ENCODE peak calls at places on chromosomes 12 and 14, in ten cellular contexts. W is tibial artery; S is IMR-90; U is CD4-positive, CD25-positive, alpha-beta regulatory T cell; R is cardiac muscle cell; J is endodermal cell; H is fibroblast of lung; B is adrenal gland; I is upper lobe of right lung; D is uterus. T is an unnamed sample. For H3K4me1 and H3K36me3, the result is how much of the 10 kb centered on the place peaks cover.

GRCh38 chr12:1630081-1630826 is 1.2 kb downstream of the WNT5B start:
- DNase-seq in W (peak), S (no peak), U (no peak), R (peak), J (peak), H (no peak), B (peak), I (peak), D (peak), T (peak)

GRCh38 chr12:73726881-73727280 is 810.8 kb upstream of the ATXN7L3B start:
- DNase-seq in W (no peak), S (no peak), U (no peak), R (no peak), J (no peak), H (no peak), B (no peak), I (no peak), D (no peak), T (no peak)

GRCh38 chr12:116338064-116338872 is 60.8 kb upstream of the MED13L start:
- DNase-seq in W (no peak), S (no peak), U (no peak), R (no peak), J (peak), H (no peak), B (no peak), I (no peak), D (no peak), T (peak)

GRCh38 chr14:36518586-36519430 is 1.2 kb downstream of the NKX2-1 start:
- DNase-seq in W (no peak), S (no peak), U (no peak), R (no peak), J (peak), H (no peak), B (no peak), I (peak), D (no peak), T (no peak)

GRCh38 chr14:33774866-33775519 is 175.9 kb downstream of the EGLN3 start:
- DNase-seq in W (no peak), S (no peak), U (no peak), R (no peak), J (no peak), H (peak), B (no peak), I (no peak), D (no peak), T (no peak)

GRCh38 chr12:120290541-120291312 is 976 bp downstream of the RNU4-2 start:
- DNase-seq in W (no peak), S (no peak), U (peak), R (no peak), J (peak), H (no peak), B (peak), I (peak), D (no peak), T (no peak)

GRCh38 chr12:32586390-32586789 is 92.7 kb upstream of the DNM1L start:
- DNase-seq in W (no peak), S (peak), U (no peak), R (no peak), J (no peak), H (peak), B (no peak), I (no peak), D (no peak), T (no peak)

GRCh38 chr14:68782091-68782981 is 10.5 kb downstream of the ZFP36L1 start:
- DNase-seq in W (peak), S (no peak), U (peak), R (no peak), J (peak), H (no peak), B (no peak), I (no peak), D (peak), T (no peak)

GRCh38 chr12:96236221-96236822 is 42.1 kb downstream of the ELK3 start:
- DNase-seq in W (peak), S (peak), U (no peak), R (no peak), J (no peak), H (peak), B (no peak), I (no peak), D (peak), T (no peak)

GRCh38 chr12:112794721-112795486 is 3.4 kb downstream of the RPH3A start:
- DNase-seq in W (no peak), S (no peak), U (no peak), R (no peak), J (no peak), H (no peak), B (no peak), I (no peak), D (no peak), T (no peak)

GRCh38 chr14:56760164-56760914 is 49.9 kb downstream of the OTX2 start:
- DNase-seq in W (no peak), S (no peak), U (no peak), R (no peak), J (no peak), H (no peak), B (no peak), I (no peak), D (no peak), T (no peak)

GRCh38 chr12:62581288-62582064 is 114.8 kb downstream of the MON2 start:
- DNase-seq in W (no peak), S (peak), U (no peak), R (peak), J (peak), H (peak), B (no peak), I (no peak), D (no peak), T (no peak)

GRCh38 chr12:68899251-68899771 is 33.7 kb downstream of the CPM start:
- DNase-seq in W (peak), S (peak), U (no peak), R (no peak), J (peak), H (peak), B (peak), I (peak), D (no peak), T (no peak)

GRCh38 chr14:65962952-65963351 is 523.2 kb upstream of the CCDC196 start:
- DNase-seq in W (no peak), S (no peak), U (no peak), R (peak), J (no peak), H (no peak), B (no peak), I (no peak), D (no peak), T (no peak)

GRCh38 chr14:61152851-61153364 is 128.2 kb downstream of the TMEM30B start:
- DNase-seq in W (no peak), S (peak), U (no peak), R (no peak), J (no peak), H (peak), B (no peak), I (no peak), D (no peak), T (no peak)

GRCh38 chr14:79551591-79551990 is 659.7 kb downstream of the DIO2 start:
- DNase-seq in W (no peak), S (no peak), U (no peak), R (no peak), J (no peak), H (no peak), B (no peak), I (no peak), D (no peak), T (no peak)

GRCh38 chr14:95545769-95546168 is 10.9 kb downstream of the GLRX5 start:
- DNase-seq in W (no peak), S (peak), U (no peak), R (no peak), J (peak), H (peak), B (no peak), I (no peak), D (no peak), T (no peak)

GRCh38 chr12:46507766-46508165 is 135.2 kb upstream of the SLC38A2 start:
- DNase-seq in W (no peak), S (no peak), U (no peak), R (no peak), J (no peak), H (no peak), B (no peak), I (no peak), D (no peak), T (no peak)

GRCh38 chr14:69610859-69611263 is 535 bp upstream of the SUSD6 start:
- DNase-seq in W (no peak), S (no peak), U (no peak), R (no peak), J (peak), H (no peak), B (no peak), I (no peak), D (no peak), T (no peak)

GRCh38 chr14:22159049-22159448 is 430.0 kb downstream of the DAD1 start:
- DNase-seq in W (no peak), S (no peak), U (no peak), R (no peak), J (no peak), H (peak), B (no peak), I (no peak), D (no peak), T (no peak)

GRCh38 chr14:105616802-105617192 is 90.4 kb downstream of the TMEM121 start:
- DNase-seq in W (no peak), S (no peak), U (no peak), R (no peak), J (no peak), H (no peak), B (no peak), I (peak), D (no peak), T (peak)

GRCh38 chr12:123076604-123077297 is 74.1 kb downstream of the PITPNM2 start:
- DNase-seq in W (no peak), S (no peak), U (peak), R (no peak), J (no peak), H (peak), B (no peak), I (peak), D (no peak), T (no peak)

GRCh38 chr12:19299765-19300164 is 139.5 kb upstream of the AEBP2 start:
- DNase-seq in W (no peak), S (peak), U (no peak), R (no peak), J (peak), H (peak), B (no peak), I (no peak), D (no peak), T (no peak)

GRCh38 chr12:127145543-127145928 is 1121.4 kb upstream of the TMEM132C start:
- DNase-seq in W (no peak), S (no peak), U (no peak), R (no peak), J (no peak), H (no peak), B (no peak), I (no peak), D (no peak), T (no peak)

GRCh38 chr14:66003082-66003740 is 483.0 kb upstream of the CCDC196 start:
- DNase-seq in W (no peak), S (no peak), U (no peak), R (no peak), J (no peak), H (no peak), B (no peak), I (no peak), D (no peak), T (no peak)

GRCh38 chr14:77598366-77599050 is 17.9 kb downstream of the SPTLC2 start:
- DNase-seq in W (no peak), S (no peak), U (no peak), R (no peak), J (no peak), H (no peak), B (no peak), I (no peak), D (no peak), T (no peak)

GRCh38 chr14:22026527-22026926 is 352.9 kb upstream of the OR4E1 start:
- DNase-seq in W (no peak), S (no peak), U (no peak), R (no peak), J (no peak), H (no peak), B (no peak), I (no peak), D (no peak), T (no peak)

GRCh38 chr12:96068636-96069035 is 33.2 kb upstream of the LTA4H start:
- DNase-seq in W (no peak), S (no peak), U (no peak), R (no peak), J (no peak), H (no peak), B (no peak), I (no peak), D (no peak), T (no peak)

GRCh38 chr12:41988715-41989114 is 156.0 kb downstream of the GXYLT1 start:
- DNase-seq in W (no peak), S (no peak), U (no peak), R (no peak), J (no peak), H (no peak), B (no peak), I (no peak), D (no peak), T (no peak)

GRCh38 chr14:104214819-104215218 is 76.4 kb downstream of the KIF26A start:
- DNase-seq in W (no peak), S (no peak), U (no peak), R (no peak), J (no peak), H (no peak), B (no peak), I (no peak), D (no peak), T (no peak)

GRCh38 chr14:86646688-86647687 is 1117.0 kb downstream of the FLRT2 start:
- DNase-seq in W (no peak), S (peak), U (no peak), R (no peak), J (no peak), H (peak), B (no peak), I (no peak), D (no peak), T (no peak)

GRCh38 chr14:90599748-90600507 is 203.1 kb downstream of the CALM1 start:
- DNase-seq in W (no peak), S (peak), U (no peak), R (no peak), J (no peak), H (peak), B (no peak), I (no peak), D (no peak), T (no peak)

GRCh38 chr12:105420659-105421240 is 90.3 kb downstream of the C12orf75 start:
- DNase-seq in W (peak), S (peak), U (peak), R (peak), J (peak), H (peak), B (peak), I (no peak), D (peak), T (peak)

GRCh38 chr12:12539411-12539810 is 23.3 kb downstream of the DUSP16 start:
- DNase-seq in W (no peak), S (peak), U (no peak), R (no peak), J (no peak), H (no peak), B (no peak), I (no peak), D (no peak), T (no peak)

GRCh38 chr12:32541754-32542374 is 137.2 kb upstream of the DNM1L start:
- DNase-seq in W (no peak), S (no peak), U (no peak), R (no peak), J (peak), H (no peak), B (no peak), I (no peak), D (no peak), T (no peak)

GRCh38 chr14:94992046-94992445 is 165.3 kb downstream of the DICER1 start:
- DNase-seq in W (no peak), S (no peak), U (no peak), R (no peak), J (no peak), H (no peak), B (no peak), I (no peak), D (no peak), T (no peak)

GRCh38 chr14:65574611-65575010 is 162.1 kb downstream of the FUT8 start:
- DNase-seq in W (no peak), S (no peak), U (no peak), R (no peak), J (no peak), H (no peak), B (no peak), I (no peak), D (no peak), T (no peak)

GRCh38 chr14:77986808-77987207 is 183.4 kb upstream of the NRXN3 start:
- DNase-seq in W (no peak), S (no peak), U (no peak), R (no peak), J (no peak), H (peak), B (no peak), I (no peak), D (no peak), T (no peak)

GRCh38 chr14:32201816-32202467 is at the start of gene RNU6-7:
- DNase-seq in W (no peak), S (peak), U (no peak), R (peak), J (peak), H (peak), B (peak), I (no peak), D (peak), T (peak)

GRCh38 chr12:48991247-48992050 is 7.7 kb downstream of the DDN start:
- DNase-seq in W (no peak), S (no peak), U (no peak), R (no peak), J (no peak), H (no peak), B (no peak), I (no peak), D (no peak), T (no peak)

DNA sequence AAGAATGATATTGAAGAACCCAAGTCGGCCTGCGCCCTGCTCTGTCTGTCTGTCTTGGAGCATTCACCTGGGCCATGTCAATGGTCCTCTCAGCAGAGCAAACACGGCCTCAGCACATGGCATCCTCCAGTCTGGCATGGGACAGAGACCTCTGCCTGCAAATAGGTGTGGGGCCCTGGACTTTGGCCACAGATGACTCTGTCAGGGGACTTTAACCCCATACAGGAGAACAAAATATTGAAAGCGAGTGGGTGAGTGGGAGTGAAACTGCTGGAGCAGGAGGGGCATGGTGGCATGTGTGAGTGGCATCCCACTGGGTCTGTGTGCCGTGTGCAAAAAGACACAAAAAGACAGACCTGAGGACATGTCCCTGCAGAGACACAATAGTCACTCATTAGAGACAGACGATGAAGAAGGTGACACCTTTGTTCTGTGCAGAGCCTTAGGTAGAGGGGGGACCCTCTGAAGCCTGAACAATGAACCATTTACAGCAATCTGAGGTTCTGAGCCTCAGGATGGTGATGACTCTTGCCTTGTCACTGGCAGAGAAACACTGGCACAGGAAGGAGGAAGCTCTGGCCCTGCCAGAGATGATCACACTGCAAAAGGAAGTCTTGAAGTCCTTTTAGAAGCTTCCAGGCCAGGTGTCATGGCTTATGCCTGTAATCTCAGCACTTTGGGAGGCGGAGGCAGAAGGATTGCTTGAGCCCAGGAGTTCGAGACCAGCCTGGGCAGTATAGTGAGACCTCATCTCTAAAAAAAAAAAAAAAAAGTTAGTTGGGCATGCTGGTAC is 7.5 kb downstream of the LAG3 start:
- DNase-seq in W (no peak), S (no peak), U (no peak), R (no peak), J (no peak), H (no peak), B (no peak), I (no peak), D (no peak), T (no peak)
- H3K4me1 ChIP-seq in W (under half), S (under half), U (under half), R (under half), J (under half), H (under half), B (under half), I (under half), D (under half), T (under half)

GRCh38 chr12:7282844-7283243 is 21.0 kb upstream of the ACSM4 start:
- DNase-seq in W (no peak), S (no peak), U (no peak), R (no peak), J (no peak), H (no peak), B (no peak), I (no peak), D (no peak), T (no peak)
- H3K36me3 ChIP-seq in W (under half), S (under half), U (under half), R (under half), J (under half), H (under half), B (under half), I (under half), D (under half), T (under half)

GRCh38 chr14:103014466-103015319 is 42.7 kb downstream of the CDC42BPB start:
- DNase-seq in W (no peak), S (peak), U (no peak), R (no peak), J (peak), H (peak), B (no peak), I (no peak), D (no peak), T (no peak)
- H3K4me1 ChIP-seq in W (under half), S (under half), U (under half), R (under half), J (under half), H (under half), B (under half), I (under half), D (under half), T (under half)

GRCh38 chr12:76859621-76860020 is 19.2 kb downstream of the CSRP2 start:
- DNase-seq in W (no peak), S (no peak), U (no peak), R (no peak), J (no peak), H (peak), B (no peak), I (no peak), D (no peak), T (no peak)
- H3K36me3 ChIP-seq in W (half or more), S (under half), U (under half), R (under half), J (under half), H (under half), B (under half), I (under half), D (under half), T (under half)

DNA sequence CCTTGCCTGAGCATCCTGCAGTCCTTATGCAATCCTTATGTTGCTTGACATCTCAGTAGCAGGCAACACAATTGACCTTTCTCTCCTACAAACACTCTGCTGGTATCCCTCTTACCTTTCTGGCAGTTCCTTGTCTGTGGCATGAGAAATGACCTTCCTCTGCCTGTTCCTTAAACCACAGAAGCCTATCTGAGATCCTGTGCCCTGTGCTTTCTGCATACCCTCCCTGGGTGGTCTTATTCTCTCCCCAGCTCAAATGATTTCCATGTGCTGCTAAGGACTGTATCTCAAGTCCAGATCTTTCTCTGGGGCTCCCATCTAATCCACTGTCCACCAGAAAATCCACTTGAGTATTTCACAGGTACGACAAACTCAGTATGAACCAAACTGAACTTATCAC is 2.0 kb upstream of the ARHGAP9 start:
- DNase-seq in W (no peak), S (no peak), U (no peak), R (no peak), J (no peak), H (no peak), B (no peak), I (no peak), D (no peak), T (no peak)
- H3K4me1 ChIP-seq in W (under half), S (under half), U (half or more), R (under half), J (under half), H (under half), B (under half), I (under half), D (under half), T (under half)

GRCh38 chr14:38855513-38855912 is 247.5 kb downstream of the SEC23A start:
- DNase-seq in W (no peak), S (no peak), U (no peak), R (no peak), J (no peak), H (no peak), B (no peak), I (no peak), D (no peak), T (no peak)

GRCh38 chr14:38856798-38857197 is 246.2 kb downstream of the SEC23A start:
- DNase-seq in W (no peak), S (no peak), U (no peak), R (no peak), J (no peak), H (no peak), B (no peak), I (no peak), D (no peak), T (no peak)

GRCh38 chr14:38866461-38866860 is 236.6 kb downstream of the SEC23A start:
- DNase-seq in W (no peak), S (no peak), U (no peak), R (no peak), J (no peak), H (no peak), B (no peak), I (no peak), D (no peak), T (no peak)

GRCh38 chr14:38862381-38862780 is 240.7 kb downstream of the SEC23A start:
- DNase-seq in W (no peak), S (no peak), U (no peak), R (no peak), J (no peak), H (no peak), B (no peak), I (no peak), D (no peak), T (no peak)

GRCh38 chr14:38860530-38860929 is 242.5 kb downstream of the SEC23A start:
- DNase-seq in W (no peak), S (no peak), U (no peak), R (no peak), J (no peak), H (no peak), B (no peak), I (no peak), D (no peak), T (no peak)
- H3K36me3 ChIP-seq in W (under half), S (under half), U (under half), R (under half), J (under half), H (under half), B (under half), I (under half), D (under half), T (under half)